ENCODE peak calls at places on chromosomes 6 and 20, in nine cellular contexts. M, Q, J, R, T, Z, S, C and B are unnamed samples.

GRCh38 chr6:102474041-102474807 is 1080.7 kb downstream of the GRIK2 start:
- DNase-seq in M (no peak), Q (no peak), J (no peak), R (no peak), T (no peak), Z (no peak), S (no peak), C (no peak), B (no peak)

GRCh38 chr20:44470327-44470726 is 5.3 kb upstream of the TTPAL start:
- DNase-seq in M (no peak), Q (no peak), J (no peak), R (no peak), T (no peak), Z (peak; percentile 81), S (no peak), C (no peak), B (no peak)

GRCh38 chr20:16922834-16923233 is 174.7 kb downstream of the OTOR start:
- DNase-seq in M (peak; percentile 47), Q (no peak), J (no peak), R (no peak), T (no peak), Z (no peak), S (no peak), C (no peak), B (no peak)

GRCh38 chr6:105310371-105310770 is 92.5 kb downstream of the PREP start:
- DNase-seq in M (no peak), Q (no peak), J (no peak), R (no peak), T (no peak), Z (no peak), S (no peak), C (no peak), B (no peak)

GRCh38 chr6:68680244-68680643 is 45.2 kb downstream of the ADGRB3 start:
- DNase-seq in M (no peak), Q (no peak), J (no peak), R (no peak), T (no peak), Z (no peak), S (no peak), C (no peak), B (no peak)

GRCh38 chr20:61832181-61832580 is 233.5 kb downstream of the TAF4 start:
- DNase-seq in M (no peak), Q (no peak), J (no peak), R (no peak), T (peak; percentile 5), Z (no peak), S (no peak), C (no peak), B (peak; percentile 44)

GRCh38 chr6:107968081-107968480 is 10.1 kb upstream of the SEC63 start:
- DNase-seq in M (no peak), Q (no peak), J (no peak), R (no peak), T (no peak), Z (no peak), S (no peak), C (no peak), B (no peak)

GRCh38 chr20:50346372-50347347 is 156.0 kb downstream of the CEBPB start:
- DNase-seq in M (peak; percentile 55), Q (peak; percentile 88), J (peak; percentile 92), R (peak; percentile 93), T (peak; percentile 94), Z (peak; percentile 84), S (peak; percentile 84), C (no peak), B (peak; percentile 88)

GRCh38 chr20:58634818-58635665 is 16.0 kb upstream of the STX16 start:
- DNase-seq in M (no peak), Q (peak; percentile 21), J (no peak), R (no peak), T (no peak), Z (no peak), S (no peak), C (no peak), B (no peak)

GRCh38 chr6:157761331-157761921 is 61.6 kb upstream of the SNX9 start:
- DNase-seq in M (no peak), Q (peak; percentile 30), J (no peak), R (no peak), T (no peak), Z (no peak), S (no peak), C (no peak), B (no peak)

DNA sequence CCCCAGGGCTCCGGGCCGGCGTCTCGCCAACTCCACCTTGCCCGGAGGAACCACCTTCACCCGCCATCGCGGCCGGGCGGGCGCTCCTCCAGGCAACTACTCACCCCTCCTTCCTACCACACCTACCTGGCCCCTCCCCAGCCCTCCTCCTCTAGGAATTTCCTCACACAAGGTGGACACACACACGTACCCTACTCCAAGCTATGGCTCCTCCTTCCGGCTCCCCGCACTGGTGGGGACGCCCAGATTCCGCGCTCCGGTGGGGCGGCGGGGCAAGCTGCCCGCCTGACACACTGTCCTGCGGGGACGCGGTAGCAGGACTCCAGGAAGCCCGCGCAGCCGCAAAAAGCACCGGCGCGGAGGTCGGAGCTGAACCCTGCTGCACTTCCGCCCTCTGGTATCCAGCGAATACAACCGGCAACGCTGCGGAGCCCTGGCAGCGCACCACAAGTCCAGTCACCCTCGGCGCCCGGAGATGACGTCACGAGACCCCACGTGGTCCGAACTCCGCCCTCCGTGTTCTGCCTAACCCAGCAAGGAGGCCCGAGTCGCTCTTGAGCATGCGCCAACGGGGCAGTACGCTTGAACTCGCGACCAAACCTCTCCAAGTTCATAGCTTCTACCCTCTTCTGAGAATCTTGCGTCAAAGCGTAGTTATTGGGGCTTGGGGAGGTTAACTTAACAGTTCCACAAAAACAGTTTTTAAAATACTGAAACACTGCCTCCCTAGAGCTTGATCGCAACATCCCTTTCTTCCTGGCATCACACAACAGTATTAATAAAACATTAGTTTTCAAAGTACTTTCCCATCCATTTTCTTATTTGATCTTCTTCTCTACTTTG is at the start of gene ATG5:
- DNase-seq in M (peak; percentile 99), Q (peak; percentile 99), J (peak; percentile 99), R (peak; percentile 99), T (peak; percentile 99), Z (peak; percentile 100), S (peak; percentile 100), C (peak; percentile 96), B (peak; percentile 100)
- TF ChIP-seq POLR2A in M (peak; percentile 59), Q (peak; percentile 71), J (peak; percentile 85), R (peak; percentile 36), T (peak; percentile 79), Z (peak; percentile 90), S (peak; percentile 57), C (no peak), B (peak; percentile 54)

GRCh38 chr6:26215200-26216014 is 128.2 kb downstream of the HFE start:
- DNase-seq in M (no peak), Q (no peak), J (no peak), R (no peak), T (no peak), Z (no peak), S (no peak), C (no peak), B (peak; percentile 72)
- TF ChIP-seq POLR2A in M (no peak), Q (no peak), J (peak; percentile 37), R (peak; percentile 9), T (no peak), Z (no peak), S (no peak), C (no peak), B (peak; percentile 54)

GRCh38 chr6:52285174-52286068 is 879 bp upstream of the MCM3 start:
- DNase-seq in M (no peak), Q (no peak), J (no peak), R (no peak), T (no peak), Z (no peak), S (no peak), C (no peak), B (no peak)

GRCh38 chr6:52286798-52287432 is 2.4 kb upstream of the MCM3 start:
- DNase-seq in M (peak; percentile 73), Q (peak; percentile 44), J (peak; percentile 77), R (no peak), T (peak; percentile 79), Z (peak; percentile 72), S (peak; percentile 78), C (no peak), B (no peak)

GRCh38 chr6:52283111-52283510 is 1.4 kb downstream of the MCM3 start:
- DNase-seq in M (no peak), Q (no peak), J (no peak), R (no peak), T (no peak), Z (no peak), S (no peak), C (no peak), B (no peak)

GRCh38 chr6:52284131-52284459 is 447 bp downstream of the MCM3 start:
- DNase-seq in M (no peak), Q (peak; percentile 30), J (peak; percentile 30), R (peak; percentile 26), T (peak; percentile 35), Z (peak; percentile 50), S (no peak), C (peak; percentile 20), B (no peak)

DNA sequence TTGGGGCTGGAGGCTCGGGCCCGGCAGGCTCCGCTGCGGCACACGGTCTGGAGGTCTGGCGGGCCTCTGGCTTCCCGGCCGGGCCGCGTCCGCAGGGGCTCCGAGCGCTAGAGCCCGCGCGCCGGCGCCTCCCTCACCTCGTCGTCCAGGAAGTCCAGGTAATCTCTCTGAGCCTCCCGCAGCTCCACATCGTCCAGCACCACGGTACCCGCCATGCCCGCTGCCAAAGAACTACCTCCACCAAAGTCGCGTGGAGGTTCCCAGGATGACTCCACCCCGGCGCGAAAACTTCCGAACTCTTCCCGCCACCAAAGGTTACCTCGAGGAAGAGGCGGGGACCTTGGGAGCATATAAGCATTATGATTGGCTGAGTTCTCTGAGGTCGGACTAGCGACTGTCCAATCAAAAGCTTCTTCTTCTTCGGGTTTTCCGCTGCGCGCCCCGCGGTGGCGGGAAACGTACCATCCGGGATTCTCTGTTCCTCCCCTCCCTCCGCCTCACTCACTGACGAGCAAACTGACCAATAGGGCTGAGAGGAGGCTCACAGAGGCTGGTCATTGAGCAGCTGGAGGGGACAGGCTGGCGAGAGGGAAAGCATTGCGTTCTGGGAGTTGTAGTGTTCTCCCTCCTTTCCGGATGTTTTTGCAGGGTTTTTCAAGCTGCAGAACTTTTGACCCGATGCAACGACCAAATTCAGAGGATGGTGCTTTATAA is at the start of gene MCM3:
- DNase-seq in M (peak; percentile 98), Q (peak; percentile 98), J (peak; percentile 99), R (peak; percentile 98), T (peak; percentile 98), Z (peak; percentile 99), S (peak; percentile 97), C (peak; percentile 90), B (peak; percentile 97)
- TF ChIP-seq POLR2A in M (peak; percentile 59), Q (peak; percentile 43), J (no peak), R (no peak), T (peak; percentile 50), Z (peak; percentile 68), S (no peak), C (no peak), B (no peak)

DNA sequence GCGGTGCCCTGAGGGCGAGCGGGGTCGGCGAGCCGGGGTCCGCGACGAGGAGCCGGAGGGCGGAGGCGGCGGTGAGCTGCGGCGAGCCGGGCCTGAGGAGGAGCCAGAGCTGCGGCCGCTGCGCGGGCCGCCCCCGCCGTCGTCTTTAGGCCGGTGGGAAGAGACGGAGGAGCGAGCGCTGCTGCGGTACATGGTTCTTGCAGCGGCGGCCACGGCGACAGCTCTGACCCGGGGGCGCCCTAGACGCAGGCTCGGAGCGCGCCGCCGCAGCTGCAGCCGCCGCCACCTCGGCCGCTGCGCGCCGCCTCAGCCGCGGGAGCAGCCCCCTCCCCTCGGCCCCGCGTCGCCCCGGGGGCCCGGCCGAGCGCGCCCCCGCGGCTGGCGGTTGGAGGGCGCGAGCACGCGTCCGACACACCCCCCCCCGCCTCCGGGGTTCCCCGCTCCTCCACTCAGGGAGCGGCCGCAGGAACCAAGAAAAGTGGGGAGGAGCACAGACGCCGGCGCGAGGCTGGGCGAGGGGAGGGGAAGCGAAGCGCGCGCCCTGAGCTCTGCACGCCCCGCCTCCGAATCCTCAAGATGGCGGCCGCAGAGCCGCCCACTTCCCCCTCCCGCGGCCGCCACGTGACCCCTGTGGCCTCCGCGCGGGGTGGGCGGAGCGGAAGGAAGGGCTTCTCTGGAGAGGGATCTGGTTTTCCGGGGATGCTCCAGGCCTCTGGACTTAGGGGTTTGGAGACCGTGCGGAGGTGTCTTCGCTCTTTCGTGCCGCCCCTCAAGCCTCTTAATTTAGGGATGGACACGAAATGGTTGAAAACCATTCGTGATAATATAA is at the start of gene ZNF318:
- DNase-seq in M (peak; percentile 94), Q (peak; percentile 95), J (peak; percentile 96), R (peak; percentile 95), T (peak; percentile 98), Z (peak; percentile 96), S (peak; percentile 96), C (peak; percentile 79), B (peak; percentile 99)
- TF ChIP-seq POLR2A in M (peak; percentile 52), Q (peak; percentile 40), J (peak; percentile 29), R (peak; percentile 26), T (peak; percentile 55), Z (peak; percentile 52), S (no peak), C (no peak), B (peak; percentile 31)